ENCODE peak calls at places on chromosomes 16 and 17, in six cellular contexts. D is right lobe of liver; E is psoas muscle; Y is mucosa of descending colon; H is upper lobe of right lung; C is CD8-positive, alpha-beta T cell. W is an unnamed sample. For H3K4me1, the result is how much of the 10 kb centered on the place peaks cover.

GRCh38 chr16:81061307-81061640 is 15.8 kb downstream of the C16orf46 start:
- DNase-seq in D (no peak), E (no peak), Y (no peak), H (no peak), C (no peak), W (no peak)

GRCh38 chr17:76146053-76146875 is 5.2 kb upstream of the FOXJ1 start:
- DNase-seq in D (no peak), E (no peak), Y (no peak), H (no peak), C (no peak), W (peak)

GRCh38 chr17:38425048-38425447 is 3.2 kb upstream of the ARHGAP23 start:
- DNase-seq in D (no peak), E (no peak), Y (no peak), H (no peak), C (no peak), W (no peak)

GRCh38 chr16:22948058-22948602 is 134.2 kb downstream of the HS3ST2 start:
- DNase-seq in D (no peak), E (no peak), Y (no peak), H (no peak), C (no peak), W (no peak)

GRCh38 chr16:30628628-30629342 is 18.6 kb upstream of the ZNF689 start:
- DNase-seq in D (peak), E (peak), Y (peak), H (peak), C (peak), W (peak)

GRCh38 chr16:56915311-56916105 is 16.4 kb upstream of the HERPUD1 start:
- DNase-seq in D (no peak), E (no peak), Y (no peak), H (no peak), C (no peak), W (no peak)

GRCh38 chr16:81036751-81037350 is 1.2 kb downstream of the ATMIN start:
- DNase-seq in D (no peak), E (no peak), Y (peak), H (no peak), C (no peak), W (peak)

GRCh38 chr17:55734128-55734781 is 11.6 kb upstream of the TMEM100 start:
- DNase-seq in D (no peak), E (no peak), Y (no peak), H (no peak), C (no peak), W (peak)

GRCh38 chr16:23254338-23254737 is 47.8 kb upstream of the SCNN1B start:
- DNase-seq in D (no peak), E (no peak), Y (no peak), H (no peak), C (no peak), W (peak)

GRCh38 chr16:74623214-74623842 is 16.4 kb upstream of the GLG1 start:
- DNase-seq in D (no peak), E (no peak), Y (peak), H (no peak), C (no peak), W (peak)

GRCh38 chr17:46264456-46265198 is 30.3 kb upstream of the LRRC37A start:
- DNase-seq in D (no peak), E (no peak), Y (no peak), H (no peak), C (peak), W (peak)

GRCh38 chr16:5438591-5438990 is 341.0 kb upstream of the EEF2KMT start:
- DNase-seq in D (no peak), E (no peak), Y (no peak), H (no peak), C (no peak), W (no peak)

GRCh38 chr16:79093554-79093967 is 507.0 kb downstream of the MAF start:
- DNase-seq in D (no peak), E (peak), Y (peak), H (peak), C (peak), W (no peak)

GRCh38 chr16:29748077-29748759 is 2.4 kb upstream of the C16orf54 start:
- DNase-seq in D (no peak), E (no peak), Y (no peak), H (no peak), C (no peak), W (no peak)

GRCh38 chr16:69397821-69398521 is 12.2 kb upstream of the TERF2 start:
- DNase-seq in D (no peak), E (no peak), Y (peak), H (no peak), C (no peak), W (peak)

GRCh38 chr16:89922477-89922883 is 662 bp upstream of the TUBB3 start:
- DNase-seq in D (no peak), E (peak), Y (peak), H (peak), C (no peak), W (peak)

GRCh38 chr16:86531193-86531550 is 20.8 kb downstream of the FOXF1 start:
- DNase-seq in D (peak), E (peak), Y (peak), H (peak), C (no peak), W (no peak)

GRCh38 chr17:39769974-39770587 is 32.3 kb downstream of the GRB7 start:
- DNase-seq in D (no peak), E (no peak), Y (no peak), H (no peak), C (peak), W (peak)

GRCh38 chr17:38738007-38738662 is 8.0 kb downstream of the CISD3 start:
- DNase-seq in D (no peak), E (no peak), Y (no peak), H (no peak), C (no peak), W (no peak)

GRCh38 chr17:69523252-69523861 is 108.9 kb downstream of the MAP2K6 start:
- DNase-seq in D (no peak), E (no peak), Y (peak), H (no peak), C (no peak), W (peak)

GRCh38 chr17:42774066-42774750 is 959 bp downstream of the VPS25 start:
- DNase-seq in D (no peak), E (no peak), Y (no peak), H (no peak), C (no peak), W (peak)

GRCh38 chr16:84611041-84611440 is 6.8 kb downstream of the COTL1 start:
- DNase-seq in D (no peak), E (no peak), Y (no peak), H (no peak), C (no peak), W (no peak)

GRCh38 chr16:12403746-12404658 is 399.7 kb downstream of the CPPED1 start:
- DNase-seq in D (no peak), E (no peak), Y (no peak), H (no peak), C (no peak), W (no peak)

GRCh38 chr16:87628940-87629339 is 26.6 kb downstream of the JPH3 start:
- DNase-seq in D (no peak), E (peak), Y (no peak), H (no peak), C (no peak), W (peak)

DNA sequence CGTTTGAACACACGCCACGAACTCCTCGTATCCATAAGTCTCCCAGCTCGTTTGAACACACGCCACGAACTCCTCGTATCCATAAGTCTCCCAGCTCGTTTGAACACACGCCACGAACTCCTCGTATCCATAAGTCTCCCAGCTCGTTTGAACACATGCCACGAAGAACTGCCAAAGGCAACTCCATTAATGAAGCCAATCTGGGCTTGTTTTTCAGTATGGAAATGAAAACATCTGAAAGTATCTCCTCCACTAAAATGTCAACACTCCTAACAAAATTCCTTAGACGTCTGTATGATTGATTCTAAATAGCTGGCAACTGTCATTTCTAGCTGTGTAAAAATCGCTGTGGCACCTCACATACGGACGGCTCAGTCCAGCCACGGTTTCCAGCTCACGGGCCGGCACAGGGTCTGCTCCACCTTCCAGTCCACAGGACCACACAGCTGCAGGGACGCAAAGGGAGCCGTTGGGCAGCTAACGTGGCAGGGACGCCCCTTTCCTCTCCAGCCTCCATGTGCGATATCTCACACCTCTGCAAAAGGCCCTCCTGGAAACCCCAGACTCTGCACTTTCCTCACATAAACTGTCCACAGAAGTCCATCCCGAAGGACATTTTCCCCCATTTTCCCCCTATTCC is 67.1 kb upstream of the METRNL start:
- DNase-seq in D (no peak), E (no peak), Y (no peak), H (no peak), C (no peak), W (no peak)
- H3K4me3 ChIP-seq in D (no peak), E (no peak), Y (no peak), H (no peak), C (no peak), W (no peak)

GRCh38 chr17:74746922-74747321 is 1.5 kb upstream of the NHERF1 start:
- DNase-seq in D (peak), E (no peak), Y (peak), H (no peak), C (peak), W (no peak)

GRCh38 chr17:74750039-74750326 is 1.6 kb downstream of the NHERF1 start:
- DNase-seq in D (no peak), E (no peak), Y (no peak), H (no peak), C (peak), W (no peak)

GRCh38 chr17:74749262-74750038 is 1.0 kb downstream of the NHERF1 start:
- DNase-seq in D (no peak), E (peak), Y (no peak), H (peak), C (peak), W (peak)

GRCh38 chr17:74748529-74749261 is at the start of gene NHERF1:
- DNase-seq in D (peak), E (peak), Y (peak), H (peak), C (peak), W (peak)

GRCh38 chr17:74748279-74748528 is 224 bp upstream of the NHERF1 start:
- DNase-seq in D (no peak), E (no peak), Y (no peak), H (no peak), C (no peak), W (no peak)
- H3K4me1 ChIP-seq in D (under half), E (under half), Y (under half), H (half or more), C (half or more), W (under half)

GRCh38 chr16:3689731-3690130 is 27.6 kb downstream of the TRAP1 start:
- DNase-seq in D (peak), E (no peak), Y (no peak), H (no peak), C (no peak), W (no peak)

GRCh38 chr16:3691778-3692177 is 25.5 kb downstream of the TRAP1 start:
- DNase-seq in D (peak), E (peak), Y (no peak), H (no peak), C (no peak), W (no peak)

GRCh38 chr16:3690470-3690918 is 26.8 kb downstream of the TRAP1 start:
- DNase-seq in D (peak), E (peak), Y (peak), H (peak), C (peak), W (peak)

GRCh38 chr16:3687792-3688191 is 29.5 kb downstream of the TRAP1 start:
- DNase-seq in D (peak), E (no peak), Y (no peak), H (no peak), C (no peak), W (no peak)

GRCh38 chr16:3690991-3691720 is 26.2 kb downstream of the TRAP1 start:
- DNase-seq in D (peak), E (peak), Y (peak), H (no peak), C (no peak), W (no peak)
- TF ChIP-seq CTCF in D (peak), E (peak), Y (no peak), H (no peak), C (no peak), W (no peak)

GRCh38 chr17:43906951-43907424 is 348 bp downstream of the MPP2 start:
- DNase-seq in D (no peak), E (no peak), Y (no peak), H (no peak), C (peak), W (no peak)

GRCh38 chr17:43908111-43908721 is 880 bp upstream of the MPP2 start:
- DNase-seq in D (no peak), E (peak), Y (peak), H (no peak), C (peak), W (no peak)

GRCh38 chr17:43905400-43905984 is 1.8 kb downstream of the MPP2 start:
- DNase-seq in D (no peak), E (no peak), Y (no peak), H (no peak), C (no peak), W (no peak)

GRCh38 chr17:43907425-43907981 is at the start of gene MPP2:
- DNase-seq in D (no peak), E (peak), Y (peak), H (peak), C (peak), W (peak)

GRCh38 chr17:43905985-43906852 is 1.1 kb downstream of the MPP2 start:
- DNase-seq in D (peak), E (peak), Y (peak), H (peak), C (peak), W (no peak)
- H3K4me3 ChIP-seq in D (no peak), E (peak), Y (no peak), H (peak), C (peak), W (no peak)

GRCh38 chr17:1939979-1940809 is 84.9 kb downstream of the RTN4RL1 start:
- DNase-seq in D (no peak), E (peak), Y (peak), H (no peak), C (no peak), W (no peak)
- H3K4me1 ChIP-seq in D (under half), E (under half), Y (under half), H (under half), C (under half), W (under half)

DNA sequence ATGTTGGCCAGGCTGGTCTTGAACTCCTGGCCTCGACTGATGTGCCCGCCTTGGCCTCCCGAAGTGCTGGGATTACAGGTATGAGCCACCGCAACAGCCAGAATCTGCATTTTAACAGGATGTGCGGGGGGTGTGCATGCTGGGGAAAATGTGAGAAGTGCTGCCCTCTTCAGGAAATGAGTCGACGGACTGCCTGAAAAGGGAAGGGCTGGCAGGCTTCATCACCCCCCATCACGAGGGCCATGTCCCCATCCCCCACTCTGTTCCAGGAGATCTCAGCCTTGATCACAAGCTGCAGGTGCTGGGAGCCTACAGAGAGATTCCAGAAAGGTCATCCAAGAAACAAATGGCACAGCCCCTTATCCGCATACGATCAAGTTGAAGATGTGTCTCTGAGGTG is 195.3 kb upstream of the RPL38 start:
- DNase-seq in D (no peak), E (no peak), Y (no peak), H (no peak), C (no peak), W (peak)
- TF ChIP-seq CTCF in D (no peak), E (no peak), Y (no peak), H (no peak), C (no peak), W (peak)

GRCh38 chr17:44308865-44309264 is 464 bp downstream of the RUNDC3A start:
- DNase-seq in D (no peak), E (no peak), Y (no peak), H (no peak), C (peak), W (no peak)
- H3K4me3 ChIP-seq in D (no peak), E (peak), Y (no peak), H (peak), C (peak), W (no peak)